ENCODE peak calls at places on chromosome 5, in four cellular contexts. One of them, this sample, is unnamed.

GRCh38 chr5:142012792-142013388 is at the start of gene GNPDA1:
- DNase-seq in OCI-LY7: peak; percentile 84
- DNase-seq in MM.1S: peak; percentile 90
- DNase-seq in uterus: peak; percentile 86
- DNase-seq in this sample: peak; percentile 84

GRCh38 chr5:135072357-135073247 is 38.6 kb upstream of the PITX1 start:
- DNase-seq in OCI-LY7: no peak
- DNase-seq in MM.1S: peak; percentile 87
- DNase-seq in uterus: peak; percentile 3
- DNase-seq in this sample: no peak

GRCh38 chr5:58598440-58598839 is 15.6 kb downstream of the RAB3C start:
- DNase-seq in OCI-LY7: no peak
- DNase-seq in MM.1S: no peak
- DNase-seq in uterus: no peak
- DNase-seq in this sample: no peak

GRCh38 chr5:164204338-164204946 is 699.0 kb downstream of the MAT2B start:
- DNase-seq in OCI-LY7: no peak
- DNase-seq in MM.1S: no peak
- DNase-seq in uterus: no peak
- DNase-seq in this sample: no peak

GRCh38 chr5:32613050-32613672 is 27.8 kb downstream of the SUB1 start:
- DNase-seq in OCI-LY7: peak; percentile 71
- DNase-seq in MM.1S: peak; percentile 81
- DNase-seq in uterus: peak; percentile 82
- DNase-seq in this sample: peak; percentile 83

GRCh38 chr5:72559866-72560766 is 52.9 kb upstream of the ZNF366 start:
- DNase-seq in OCI-LY7: no peak
- DNase-seq in MM.1S: no peak
- DNase-seq in uterus: no peak
- DNase-seq in this sample: no peak

GRCh38 chr5:88761939-88762338 is 121.0 kb downstream of the MEF2C start:
- DNase-seq in OCI-LY7: no peak
- DNase-seq in MM.1S: no peak
- DNase-seq in uterus: no peak
- DNase-seq in this sample: no peak

GRCh38 chr5:96279796-96280542 is 153.1 kb downstream of the PCSK1 start:
- DNase-seq in OCI-LY7: no peak
- DNase-seq in MM.1S: no peak
- DNase-seq in uterus: no peak
- DNase-seq in this sample: no peak

GRCh38 chr5:152218694-152219093 is 186.4 kb downstream of the NMUR2 start:
- DNase-seq in OCI-LY7: no peak
- DNase-seq in MM.1S: no peak
- DNase-seq in uterus: no peak
- DNase-seq in this sample: no peak

GRCh38 chr5:132019337-132019736 is 7.9 kb upstream of the ACSL6 start:
- DNase-seq in OCI-LY7: no peak
- DNase-seq in MM.1S: no peak
- DNase-seq in uterus: no peak
- DNase-seq in this sample: no peak

GRCh38 chr5:170629566-170630175 is 125.9 kb downstream of the KCNIP1 start:
- DNase-seq in OCI-LY7: no peak
- DNase-seq in MM.1S: no peak
- DNase-seq in uterus: no peak
- DNase-seq in this sample: no peak

GRCh38 chr5:39238366-39239105 is 19.2 kb upstream of the FYB1 start:
- DNase-seq in OCI-LY7: no peak
- DNase-seq in MM.1S: no peak
- DNase-seq in uterus: no peak
- DNase-seq in this sample: no peak

GRCh38 chr5:116466740-116467139 is 107.9 kb downstream of the SEMA6A start:
- DNase-seq in OCI-LY7: no peak
- DNase-seq in MM.1S: no peak
- DNase-seq in uterus: no peak
- DNase-seq in this sample: no peak

GRCh38 chr5:24401767-24402166 is 243.0 kb downstream of the CDH10 start:
- DNase-seq in OCI-LY7: no peak
- DNase-seq in MM.1S: peak; percentile 26
- DNase-seq in uterus: no peak
- DNase-seq in this sample: no peak

GRCh38 chr5:6604341-6604740 is 28.5 kb downstream of the NSUN2 start:
- DNase-seq in OCI-LY7: no peak
- DNase-seq in MM.1S: no peak
- DNase-seq in uterus: no peak
- DNase-seq in this sample: no peak

GRCh38 chr5:59206132-59206581 is 623.3 kb downstream of the RAB3C start:
- DNase-seq in OCI-LY7: no peak
- DNase-seq in MM.1S: no peak
- DNase-seq in uterus: no peak
- DNase-seq in this sample: no peak

GRCh38 chr5:109411627-109412026 is 1.9 kb upstream of the PJA2 start:
- DNase-seq in OCI-LY7: no peak
- DNase-seq in MM.1S: peak; percentile 7
- DNase-seq in uterus: no peak
- DNase-seq in this sample: no peak

GRCh38 chr5:124704594-124705284 is 41.7 kb downstream of the ZNF608 start:
- DNase-seq in OCI-LY7: peak; percentile 85
- DNase-seq in MM.1S: peak; percentile 48
- DNase-seq in uterus: no peak
- DNase-seq in this sample: no peak

GRCh38 chr5:68214472-68215207 is 916 bp upstream of the PIK3R1 start:
- DNase-seq in OCI-LY7: peak; percentile 43
- DNase-seq in MM.1S: peak; percentile 9
- DNase-seq in uterus: no peak
- DNase-seq in this sample: no peak

GRCh38 chr5:41748631-41749030 is 121.6 kb downstream of the OXCT1 start:
- DNase-seq in OCI-LY7: no peak
- DNase-seq in MM.1S: no peak
- DNase-seq in uterus: no peak
- DNase-seq in this sample: no peak

GRCh38 chr5:73299017-73299630 is 126.1 kb downstream of the TMEM174 start:
- DNase-seq in OCI-LY7: no peak
- DNase-seq in MM.1S: no peak
- DNase-seq in uterus: no peak
- DNase-seq in this sample: peak; percentile 18

GRCh38 chr5:172920447-172920849 is 38.8 kb upstream of the RPL26L1 start:
- DNase-seq in OCI-LY7: no peak
- DNase-seq in MM.1S: no peak
- DNase-seq in uterus: peak; percentile 66
- DNase-seq in this sample: no peak

GRCh38 chr5:172918421-172919371 is 40.5 kb upstream of the RPL26L1 start:
- DNase-seq in OCI-LY7: no peak
- DNase-seq in MM.1S: no peak
- DNase-seq in uterus: no peak
- DNase-seq in this sample: no peak

GRCh38 chr5:172921906-172922305 is 37.3 kb upstream of the RPL26L1 start:
- DNase-seq in OCI-LY7: no peak
- DNase-seq in MM.1S: no peak
- DNase-seq in uterus: no peak
- DNase-seq in this sample: no peak

GRCh38 chr5:172919525-172920446 is 39.4 kb upstream of the RPL26L1 start:
- DNase-seq in OCI-LY7: no peak
- DNase-seq in MM.1S: no peak
- DNase-seq in uterus: peak; percentile 63
- DNase-seq in this sample: no peak

GRCh38 chr5:172920995-172921394 is 38.2 kb upstream of the RPL26L1 start:
- DNase-seq in OCI-LY7: no peak
- DNase-seq in MM.1S: no peak
- DNase-seq in uterus: no peak
- DNase-seq in this sample: no peak
- H3K27ac ChIP-seq in OCI-LY7: no peak overlapping the region
- H3K27ac ChIP-seq in MM.1S: no peak overlapping the region
- H3K27ac ChIP-seq in uterus: peak overlapping the region; percentile 77
- H3K27ac ChIP-seq in this sample: no peak overlapping the region

GRCh38 chr5:174699131-174699530 is 25.3 kb upstream of the MSX2 start:
- DNase-seq in OCI-LY7: no peak
- DNase-seq in MM.1S: no peak
- DNase-seq in uterus: no peak
- DNase-seq in this sample: no peak

GRCh38 chr5:174692381-174692780 is 32.0 kb upstream of the MSX2 start:
- DNase-seq in OCI-LY7: no peak
- DNase-seq in MM.1S: no peak
- DNase-seq in uterus: no peak
- DNase-seq in this sample: no peak

GRCh38 chr5:174692982-174693422 is 31.4 kb upstream of the MSX2 start:
- DNase-seq in OCI-LY7: no peak
- DNase-seq in MM.1S: no peak
- DNase-seq in uterus: no peak
- DNase-seq in this sample: no peak

GRCh38 chr5:174693697-174694400 is 30.5 kb upstream of the MSX2 start:
- DNase-seq in OCI-LY7: no peak
- DNase-seq in MM.1S: no peak
- DNase-seq in uterus: no peak
- DNase-seq in this sample: no peak

GRCh38 chr5:174698156-174698555 is 26.2 kb upstream of the MSX2 start:
- DNase-seq in OCI-LY7: no peak
- DNase-seq in MM.1S: no peak
- DNase-seq in uterus: no peak
- DNase-seq in this sample: no peak
- H3K27ac ChIP-seq in OCI-LY7: no peak overlapping the region
- H3K27ac ChIP-seq in MM.1S: no peak overlapping the region
- H3K27ac ChIP-seq in uterus: no peak overlapping the region
- H3K27ac ChIP-seq in this sample: no peak overlapping the region

GRCh38 chr5:10757043-10757442 is 4.0 kb downstream of the DAP start:
- DNase-seq in OCI-LY7: no peak
- DNase-seq in MM.1S: no peak
- DNase-seq in uterus: no peak
- DNase-seq in this sample: no peak
- H3K27ac ChIP-seq in OCI-LY7: no peak overlapping the region
- H3K27ac ChIP-seq in MM.1S: no peak overlapping the region
- H3K27ac ChIP-seq in uterus: peak overlapping the region; percentile 46
- H3K27ac ChIP-seq in this sample: no peak overlapping the region

DNA sequence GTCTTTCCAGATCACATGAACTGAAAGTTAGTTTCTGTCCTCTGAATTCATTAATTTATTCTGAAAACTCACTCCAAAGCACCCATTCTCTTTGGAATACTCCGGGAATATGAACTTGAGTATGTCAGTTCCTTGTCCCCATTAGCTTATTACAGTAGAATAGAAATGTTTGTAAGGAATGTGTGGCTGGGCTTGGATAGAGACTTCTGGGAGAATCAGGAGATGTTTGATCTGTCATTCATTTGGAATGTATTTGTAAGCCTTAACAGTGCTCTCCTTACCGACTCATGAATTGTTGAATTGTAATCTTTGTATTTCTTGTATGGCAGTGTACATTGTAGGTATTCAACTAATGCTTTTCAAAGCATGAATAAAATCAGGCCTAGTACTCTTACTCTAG is 548.4 kb downstream of the LRRC70 start:
- DNase-seq in OCI-LY7: no peak
- DNase-seq in MM.1S: no peak
- DNase-seq in uterus: no peak
- DNase-seq in this sample: no peak
- H3K27ac ChIP-seq in OCI-LY7: no peak overlapping the region
- H3K27ac ChIP-seq in MM.1S: no peak overlapping the region
- H3K27ac ChIP-seq in uterus: no peak overlapping the region
- H3K27ac ChIP-seq in this sample: no peak overlapping the region

GRCh38 chr5:145838276-145838675 is 3.1 kb upstream of the PRELID2 start:
- DNase-seq in OCI-LY7: no peak
- DNase-seq in MM.1S: no peak
- DNase-seq in uterus: no peak
- DNase-seq in this sample: peak; percentile 95

GRCh38 chr5:145834917-145835838 is at the start of gene PRELID2:
- DNase-seq in OCI-LY7: peak; percentile 29
- DNase-seq in MM.1S: peak; percentile 94
- DNase-seq in uterus: peak; percentile 87
- DNase-seq in this sample: peak; percentile 94

GRCh38 chr5:145833616-145834200 is 1.4 kb downstream of the PRELID2 start:
- DNase-seq in OCI-LY7: no peak
- DNase-seq in MM.1S: no peak
- DNase-seq in uterus: no peak
- DNase-seq in this sample: no peak

GRCh38 chr5:145834554-145834916 is 607 bp downstream of the PRELID2 start:
- DNase-seq in OCI-LY7: no peak
- DNase-seq in MM.1S: no peak
- DNase-seq in uterus: no peak
- DNase-seq in this sample: peak; percentile 10

GRCh38 chr5:145835839-145836222 is 689 bp upstream of the PRELID2 start:
- DNase-seq in OCI-LY7: no peak
- DNase-seq in MM.1S: no peak
- DNase-seq in uterus: no peak
- DNase-seq in this sample: no peak
- H3K27ac ChIP-seq in OCI-LY7: no peak overlapping the region
- H3K27ac ChIP-seq in MM.1S: no peak overlapping the region
- H3K27ac ChIP-seq in uterus: peak overlapping the region; percentile 74
- H3K27ac ChIP-seq in this sample: peak overlapping the region; percentile 81